ENCODE peak calls at places on chromosomes 13 and 19, in five cellular contexts. N, L, H, O and Y are unnamed samples.

GRCh38 chr19:16684216-16684615 is 23.3 kb downstream of the TMEM38A start:
- DNase-seq in N (no peak), L (no peak), H (no peak), O (no peak), Y (no peak)

GRCh38 chr19:17680235-17680722 is 7.9 kb downstream of the UNC13A start:
- DNase-seq in N (no peak), L (peak; percentile 54), H (peak; percentile 93), O (peak; percentile 56), Y (peak; percentile 51)

GRCh38 chr13:31310781-31311180 is 111.0 kb downstream of the B3GLCT start:
- DNase-seq in N (peak; percentile 78), L (no peak), H (no peak), O (no peak), Y (no peak)

GRCh38 chr13:66689628-66690027 is 540.5 kb downstream of the PCDH9 start:
- DNase-seq in N (no peak), L (no peak), H (no peak), O (no peak), Y (no peak)

GRCh38 chr13:52651880-52652169 is 811 bp upstream of the SUGT1 start:
- DNase-seq in N (no peak), L (no peak), H (no peak), O (no peak), Y (no peak)

GRCh38 chr19:35903550-35904179 is 1.3 kb downstream of the HCST start:
- DNase-seq in N (peak; percentile 50), L (peak; percentile 83), H (peak; percentile 88), O (peak; percentile 40), Y (peak; percentile 59)

GRCh38 chr19:58513694-58514563 is 2.1 kb upstream of the SLC27A5 start:
- DNase-seq in N (peak; percentile 80), L (peak; percentile 63), H (peak; percentile 95), O (peak; percentile 82), Y (peak; percentile 91)

GRCh38 chr19:8148410-8149231 is 771 bp downstream of the FBN3 start:
- DNase-seq in N (no peak), L (no peak), H (no peak), O (no peak), Y (peak; percentile 44)

GRCh38 chr13:52428295-52428694 is 22.1 kb downstream of the VPS36 start:
- DNase-seq in N (no peak), L (no peak), H (no peak), O (no peak), Y (no peak)

GRCh38 chr13:51425410-51426042 is 27.3 kb downstream of the INTS6 start:
- DNase-seq in N (no peak), L (no peak), H (no peak), O (no peak), Y (no peak)

GRCh38 chr13:113186061-113186900 is 22.2 kb downstream of the PCID2 start:
- DNase-seq in N (no peak), L (no peak), H (no peak), O (no peak), Y (no peak)

GRCh38 chr13:38872693-38873092 is 117.9 kb downstream of the STOML3 start:
- DNase-seq in N (no peak), L (no peak), H (peak; percentile 58), O (peak; percentile 14), Y (peak; percentile 45)

GRCh38 chr19:5128932-5129389 is 160.0 kb downstream of the KDM4B start:
- DNase-seq in N (no peak), L (no peak), H (peak; percentile 72), O (peak; percentile 52), Y (peak; percentile 87)

GRCh38 chr19:5996598-5997320 is 18.8 kb upstream of the RANBP3 start:
- DNase-seq in N (no peak), L (no peak), H (no peak), O (no peak), Y (no peak)

GRCh38 chr13:44158055-44158655 is 215.5 kb upstream of the SERP2 start:
- DNase-seq in N (no peak), L (no peak), H (no peak), O (no peak), Y (no peak)

GRCh38 chr19:45509692-45510015 is 2.4 kb downstream of the VASP start:
- DNase-seq in N (no peak), L (no peak), H (no peak), O (no peak), Y (no peak)

GRCh38 chr19:28687296-28687695 is 525.7 kb downstream of the UQCRFS1 start:
- DNase-seq in N (no peak), L (no peak), H (no peak), O (no peak), Y (no peak)

GRCh38 chr19:42226886-42227285 is 6.8 kb downstream of the ZNF526 start:
- DNase-seq in N (no peak), L (no peak), H (no peak), O (no peak), Y (no peak)

GRCh38 chr13:95547531-95548167 is 4.9 kb upstream of the CLDN10 start:
- DNase-seq in N (no peak), L (no peak), H (no peak), O (no peak), Y (no peak)

GRCh38 chr13:51347099-51347498 is 7.6 kb downstream of the SERPINE3 start:
- DNase-seq in N (no peak), L (no peak), H (no peak), O (no peak), Y (no peak)

GRCh38 chr19:29809795-29810503 is 1.8 kb upstream of the CCNE1 start:
- DNase-seq in N (no peak), L (no peak), H (no peak), O (no peak), Y (no peak)

GRCh38 chr19:21610341-21610740 is 104.9 kb downstream of the ZNF429 start:
- DNase-seq in N (no peak), L (no peak), H (no peak), O (no peak), Y (no peak)

GRCh38 chr13:75088915-75089314 is 393.1 kb downstream of the TBC1D4 start:
- DNase-seq in N (no peak), L (no peak), H (no peak), O (no peak), Y (no peak)

GRCh38 chr19:45601115-45601514 is 897 bp downstream of the GPR4 start:
- DNase-seq in N (no peak), L (no peak), H (no peak), O (no peak), Y (no peak)

GRCh38 chr19:47729468-47729798 is 15.9 kb upstream of the NOP53 start:
- DNase-seq in N (peak; percentile 75), L (peak; percentile 60), H (no peak), O (peak; percentile 79), Y (peak; percentile 87)

GRCh38 chr13:99658266-99658991 is 157.2 kb downstream of the TM9SF2 start:
- DNase-seq in N (peak; percentile 14), L (peak; percentile 19), H (peak; percentile 55), O (peak; percentile 52), Y (peak; percentile 24)

GRCh38 chr19:33446156-33446917 is 72.8 kb downstream of the CEBPG start:
- DNase-seq in N (no peak), L (no peak), H (peak; percentile 30), O (no peak), Y (no peak)

GRCh38 chr19:17232258-17232657 is 6.2 kb downstream of the OCEL1 start:
- DNase-seq in N (no peak), L (no peak), H (no peak), O (no peak), Y (no peak)

GRCh38 chr13:25085125-25085742 is 10.7 kb upstream of the PABPC3 start:
- DNase-seq in N (peak; percentile 16), L (no peak), H (no peak), O (no peak), Y (peak; percentile 38)

GRCh38 chr19:51179297-51179696 is 37.2 kb downstream of the SIGLEC7 start:
- DNase-seq in N (no peak), L (no peak), H (no peak), O (no peak), Y (no peak)

GRCh38 chr13:51562011-51562671 is 22.1 kb upstream of the WDFY2 start:
- DNase-seq in N (no peak), L (no peak), H (no peak), O (no peak), Y (no peak)

GRCh38 chr13:24281188-24282008 is 28.0 kb upstream of the C1QTNF9 start:
- DNase-seq in N (no peak), L (no peak), H (peak; percentile 44), O (no peak), Y (no peak)

DNA sequence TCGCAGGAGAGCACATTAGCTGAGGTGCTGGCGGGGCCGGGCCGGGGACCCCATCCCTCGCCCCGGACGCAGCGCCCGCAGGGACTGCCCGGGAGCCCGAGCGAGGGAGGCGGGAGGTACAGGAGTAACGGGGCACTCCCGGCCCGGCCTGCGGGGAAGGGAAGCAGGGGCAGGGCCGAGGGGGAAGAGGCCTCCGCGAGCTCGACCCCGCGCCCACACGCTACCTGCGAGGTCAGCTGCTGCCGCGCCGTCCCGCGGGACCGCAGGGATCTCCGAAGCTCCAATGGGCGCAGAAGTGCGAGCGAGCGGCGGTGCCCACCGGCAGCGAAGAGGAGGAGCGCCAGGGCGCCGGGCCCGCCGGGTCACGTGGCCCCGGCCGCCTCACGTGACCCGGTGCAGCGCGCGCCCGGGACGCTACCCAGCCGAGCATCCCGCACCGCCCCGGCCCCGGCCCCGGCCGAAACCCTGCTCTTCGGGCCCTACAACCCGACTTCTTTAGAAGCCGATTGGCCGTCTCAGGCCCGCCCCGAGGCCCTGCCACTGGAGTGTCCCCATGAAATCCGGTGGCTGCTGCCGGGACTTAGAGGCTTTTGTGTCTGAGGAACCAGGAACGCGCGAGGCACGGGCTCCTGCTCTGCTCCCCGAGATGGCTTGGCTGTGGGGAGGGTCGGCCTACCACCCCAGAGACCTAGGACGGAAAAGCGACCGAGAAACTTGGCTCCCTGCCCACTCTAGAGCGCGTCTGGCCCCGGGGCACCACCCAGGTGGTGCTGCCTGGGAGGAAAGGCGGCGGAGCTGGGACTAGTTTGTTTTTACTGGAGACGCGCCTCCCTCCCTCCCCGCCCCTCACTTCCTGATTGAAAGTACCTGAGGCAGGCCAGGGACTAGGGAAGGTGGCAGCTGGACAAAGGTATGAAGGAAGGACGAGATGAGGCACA is at the start of gene RCBTB1:
- DNase-seq in N (peak; percentile 74), L (peak; percentile 49), H (peak; percentile 75), O (peak; percentile 57), Y (peak; percentile 78)
- TF ChIP-seq POLR2A in N (peak; percentile 16), L (no peak), H (peak; percentile 12), O (peak; percentile 56), Y (peak; percentile 70)

GRCh38 chr13:37741536-37741935 is 128.0 kb downstream of the TRPC4 start:
- DNase-seq in N (no peak), L (no peak), H (no peak), O (no peak), Y (no peak)
- TF ChIP-seq POLR2A in N (no peak), L (no peak), H (no peak), O (no peak), Y (no peak)

GRCh38 chr19:48899781-48900476 is at the start of gene NUCB1:
- DNase-seq in N (peak; percentile 99), L (peak; percentile 99), H (peak; percentile 100), O (peak; percentile 100), Y (peak; percentile 99)
- TF ChIP-seq POLR2A in N (peak; percentile 88), L (no peak), H (no peak), O (peak; percentile 68), Y (no peak)

GRCh38 chr19:38331728-38332127 is 3.9 kb upstream of the CATSPERG start:
- DNase-seq in N (no peak), L (no peak), H (no peak), O (no peak), Y (no peak)

GRCh38 chr19:38335949-38336637 is 463 bp downstream of the CATSPERG start:
- DNase-seq in N (peak; percentile 94), L (peak; percentile 94), H (peak; percentile 97), O (peak; percentile 96), Y (peak; percentile 94)

GRCh38 chr19:38337360-38337653 is 1.7 kb downstream of the CATSPERG start:
- DNase-seq in N (no peak), L (no peak), H (no peak), O (no peak), Y (no peak)

GRCh38 chr19:38340927-38341326 is 5.3 kb downstream of the CATSPERG start:
- DNase-seq in N (no peak), L (no peak), H (no peak), O (no peak), Y (no peak)

GRCh38 chr19:38336638-38337359 is 1.2 kb downstream of the CATSPERG start:
- DNase-seq in N (peak; percentile 96), L (peak; percentile 95), H (peak; percentile 97), O (peak; percentile 95), Y (peak; percentile 97)
- TF ChIP-seq POLR2A in N (peak; percentile 21), L (no peak), H (no peak), O (no peak), Y (peak; percentile 41)